ENCODE peak calls at places on chromosomes 4 and X, in five cellular contexts. G is CD8-positive, alpha-beta memory T cell; A is PC-3; Q is body of pancreas; R is pancreas. B is an unnamed sample.

GRCh38 chr4:121765368-121765705 is 373 bp upstream of the SMIM43 start:
- DNase-seq in G (no peak), A (no peak), Q (no peak), R (no peak), B (no peak)

GRCh38 chrX:13688772-13689518 is at the start of gene RAB9A:
- DNase-seq in G (peak; percentile 86), A (peak; percentile 76), Q (peak; percentile 91), R (peak; percentile 92), B (peak; percentile 70)

GRCh38 chr4:40548256-40548655 is 81.4 kb downstream of the RBM47 start:
- DNase-seq in G (no peak), A (no peak), Q (no peak), R (no peak), B (no peak)

GRCh38 chr4:37890501-37891220 is at the start of gene TBC1D1:
- DNase-seq in G (peak; percentile 56), A (peak; percentile 24), Q (peak; percentile 83), R (peak; percentile 91), B (peak; percentile 1)

GRCh38 chrX:9988762-9989161 is 21.6 kb downstream of the CLDN34 start:
- DNase-seq in G (no peak), A (peak; percentile 59), Q (no peak), R (no peak), B (no peak)

GRCh38 chr4:7041851-7042696 is 1.1 kb upstream of the TADA2B start:
- DNase-seq in G (peak; percentile 58), A (peak; percentile 28), Q (peak; percentile 56), R (no peak), B (no peak)

GRCh38 chrX:68846536-68846935 is 17.7 kb downstream of the EFNB1 start:
- DNase-seq in G (no peak), A (no peak), Q (no peak), R (no peak), B (no peak)

GRCh38 chrX:69019073-69019890 is 146.0 kb downstream of the PJA1 start:
- DNase-seq in G (no peak), A (no peak), Q (no peak), R (no peak), B (no peak)

GRCh38 chrX:13101439-13102139 is 57.2 kb upstream of the FAM9C start:
- DNase-seq in G (peak; percentile 70), A (peak; percentile 91), Q (peak; percentile 70), R (no peak), B (peak; percentile 32)

GRCh38 chr4:55269970-55270369 is 76.1 kb upstream of the SRD5A3 start:
- DNase-seq in G (no peak), A (no peak), Q (no peak), R (no peak), B (no peak)

GRCh38 chr4:15868065-15868464 is 70.5 kb downstream of the FGFBP1 start:
- DNase-seq in G (no peak), A (peak; percentile 37), Q (no peak), R (no peak), B (no peak)

GRCh38 chr4:56688094-56688647 is 7.1 kb upstream of the HOPX start:
- DNase-seq in G (no peak), A (no peak), Q (no peak), R (no peak), B (no peak)

GRCh38 chr4:130336585-130337217 is 1240.7 kb downstream of the C4orf33 start:
- DNase-seq in G (no peak), A (no peak), Q (no peak), R (no peak), B (no peak)

GRCh38 chr4:154720123-154720522 is 23.7 kb upstream of the LRAT start:
- DNase-seq in G (no peak), A (peak; percentile 76), Q (no peak), R (no peak), B (no peak)

DNA sequence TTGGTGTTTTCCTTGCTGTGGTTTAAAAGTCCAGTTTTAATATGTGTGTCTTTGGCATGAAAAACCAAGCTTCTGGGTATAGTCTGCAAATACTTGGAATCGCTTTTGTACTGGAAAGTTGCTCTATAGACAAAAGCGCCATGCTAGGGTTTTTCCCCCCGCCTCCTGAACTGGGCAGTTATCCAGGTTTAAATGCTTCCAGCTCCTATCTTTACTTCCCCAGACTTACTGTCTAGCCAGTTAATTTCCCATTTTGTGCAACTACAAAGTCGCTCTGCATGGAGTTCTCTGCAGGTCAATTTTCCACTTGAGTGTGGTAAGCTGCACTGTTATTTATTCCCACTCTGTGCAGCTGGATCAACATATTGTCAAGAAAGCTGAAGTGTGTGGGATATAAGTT is 2.7 kb downstream of the RASL11B start:
- DNase-seq in G (no peak), A (no peak), Q (no peak), R (no peak), B (no peak)
- H3K4me3 ChIP-seq in G (no peak overlapping the region), A (no peak overlapping the region), Q (no peak overlapping the region), R (no peak overlapping the region), B (no peak overlapping the region)

GRCh38 chr4:110632506-110633357 is 9.9 kb upstream of the PITX2 start:
- DNase-seq in G (no peak), A (no peak), Q (no peak), R (no peak), B (no peak)

GRCh38 chr4:110631582-110632505 is 9.0 kb upstream of the PITX2 start:
- DNase-seq in G (no peak), A (peak; percentile 80), Q (peak; percentile 81), R (peak; percentile 87), B (no peak)

GRCh38 chr4:110634320-110635154 is 11.7 kb upstream of the PITX2 start:
- DNase-seq in G (no peak), A (no peak), Q (no peak), R (no peak), B (no peak)

GRCh38 chr4:110635155-110635479 is 12.2 kb upstream of the PITX2 start:
- DNase-seq in G (no peak), A (no peak), Q (no peak), R (no peak), B (no peak)

GRCh38 chr4:110633358-110634319 is 10.8 kb upstream of the PITX2 start:
- DNase-seq in G (no peak), A (no peak), Q (no peak), R (peak; percentile 74), B (no peak)
- H3K27ac ChIP-seq in G (no peak overlapping the region), A (no peak overlapping the region), Q (no peak overlapping the region), R (no peak overlapping the region), B (no peak overlapping the region)

GRCh38 chr4:30716671-30717207 is 3.4 kb upstream of the PCDH7 start:
- DNase-seq in G (no peak), A (peak; percentile 13), Q (no peak), R (no peak), B (no peak)

GRCh38 chr4:30718021-30718888 is 1.9 kb upstream of the PCDH7 start:
- DNase-seq in G (no peak), A (peak; percentile 25), Q (peak; percentile 22), R (peak; percentile 42), B (no peak)

GRCh38 chr4:30717208-30718020 is 2.8 kb upstream of the PCDH7 start:
- DNase-seq in G (no peak), A (peak; percentile 49), Q (peak; percentile 13), R (peak; percentile 43), B (no peak)

GRCh38 chr4:30714408-30715031 is 5.6 kb upstream of the PCDH7 start:
- DNase-seq in G (no peak), A (peak; percentile 65), Q (peak; percentile 58), R (no peak), B (no peak)

DNA sequence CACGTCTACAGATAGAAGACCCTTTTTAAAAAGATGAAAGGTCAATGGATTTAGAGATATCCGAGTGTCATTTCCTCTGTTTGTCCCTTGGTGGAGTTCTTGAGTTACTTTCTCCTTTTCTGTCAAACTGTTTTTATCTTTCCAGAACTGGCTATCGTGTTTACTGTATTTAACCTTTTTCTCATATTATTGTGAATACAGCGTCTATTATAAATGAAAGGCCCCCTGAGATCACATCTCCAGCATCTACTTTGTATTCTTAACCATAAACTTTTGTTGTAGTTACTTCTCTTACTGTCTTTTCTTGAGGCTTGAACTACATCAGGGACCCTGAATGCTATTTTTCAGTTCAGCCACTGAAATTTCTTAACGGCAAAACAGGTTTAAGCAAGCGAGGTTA is 4.0 kb upstream of the PCDH7 start:
- DNase-seq in G (no peak), A (peak; percentile 51), Q (no peak), R (no peak), B (no peak)
- H3K4me3 ChIP-seq in G (no peak overlapping the region), A (peak overlapping the region; percentile 71), Q (no peak overlapping the region), R (no peak overlapping the region), B (no peak overlapping the region)

DNA sequence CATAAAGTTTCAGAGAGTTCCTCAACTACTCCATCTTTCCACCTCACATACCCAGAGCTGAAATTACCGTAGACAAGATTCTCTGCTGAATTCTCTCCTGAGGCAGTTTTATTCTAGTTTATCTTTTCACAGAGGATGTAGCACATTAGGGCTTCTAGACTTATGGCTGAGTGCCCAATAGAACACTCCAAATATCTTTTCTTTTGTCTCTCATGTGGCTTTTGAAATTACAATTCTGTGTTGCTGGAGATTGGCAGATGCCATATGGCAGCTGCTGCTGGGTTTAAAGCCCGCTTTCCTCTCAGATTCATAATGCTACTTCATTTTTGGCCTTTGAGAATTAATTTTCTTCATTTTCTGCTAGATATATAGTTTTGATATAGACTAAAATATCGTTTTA is 107.6 kb upstream of the BANK1 start:
- DNase-seq in G (no peak), A (no peak), Q (no peak), R (no peak), B (no peak)
- H3K27ac ChIP-seq in G (no peak overlapping the region), A (no peak overlapping the region), Q (no peak overlapping the region), R (no peak overlapping the region), B (no peak overlapping the region)

DNA sequence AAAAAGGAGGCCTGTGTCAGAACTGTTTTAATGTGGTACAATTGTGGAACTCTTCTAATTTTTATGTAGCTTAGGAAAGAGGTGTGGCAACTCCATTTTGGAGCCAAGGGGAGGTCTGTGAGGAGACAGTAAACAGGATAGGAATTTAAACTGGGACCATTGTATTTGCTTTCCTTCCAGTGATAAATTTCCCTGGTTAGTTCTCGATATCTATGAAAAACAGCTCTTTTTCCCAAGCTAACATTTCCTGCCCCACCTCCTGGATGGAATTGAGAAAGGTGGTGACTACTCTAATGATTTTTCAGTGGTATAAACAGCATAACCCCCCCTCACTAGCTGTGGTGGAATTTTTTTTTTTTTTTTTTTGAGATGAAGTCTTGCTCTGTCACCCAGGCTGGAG is 5.9 kb downstream of the OTC start:
- DNase-seq in G (no peak), A (no peak), Q (no peak), R (no peak), B (no peak)
- H3K4me3 ChIP-seq in G (no peak overlapping the region), A (no peak overlapping the region), Q (no peak overlapping the region), R (no peak overlapping the region), B (no peak overlapping the region)

DNA sequence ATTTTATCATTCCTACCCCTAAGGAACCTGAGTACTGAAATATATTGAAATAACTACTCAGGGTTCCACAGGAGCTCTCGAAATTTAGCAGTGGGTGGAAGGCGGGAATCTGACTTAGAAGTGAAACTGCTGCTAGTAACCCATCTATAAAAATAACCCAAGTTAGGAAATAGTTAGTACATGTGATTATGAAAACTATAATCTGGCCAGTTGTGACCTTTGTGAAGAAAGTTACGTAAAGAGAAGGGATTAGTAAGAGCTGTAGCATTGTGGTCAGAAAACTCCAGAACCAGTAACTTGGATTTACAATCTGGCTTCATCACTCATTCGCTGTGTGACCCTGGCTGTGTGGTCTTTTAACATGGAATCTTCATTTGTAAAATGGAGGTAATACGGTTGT is 175.5 kb downstream of the RAPGEF2 start:
- DNase-seq in G (no peak), A (no peak), Q (no peak), R (no peak), B (no peak)
- H3K27ac ChIP-seq in G (no peak overlapping the region), A (no peak overlapping the region), Q (no peak overlapping the region), R (no peak overlapping the region), B (no peak overlapping the region)